ENCODE peak calls at places on chromosomes 7 and 10, in ten cellular contexts. D, A, T, V, S, M, I, Z, K and B are unnamed samples.

GRCh38 chr7:70152313-70152712 is 554.0 kb downstream of the AUTS2 start:
- DNase-seq in S (no peak), K (no peak), A (no peak), T (no peak), M (no peak), I (no peak), Z (no peak), D (no peak), V (no peak), B (no peak)

GRCh38 chr10:69994262-69994661 is 58.4 kb upstream of the MACROH2A2 start:
- DNase-seq in K (no peak), I (peak), D (peak), V (peak), T (peak), M (no peak), A (no peak), Z (peak), S (peak), B (no peak)

GRCh38 chr7:36871863-36872262 is 147.6 kb upstream of the AOAH start:
- DNase-seq in T (peak), V (no peak), M (no peak), A (no peak), Z (no peak), D (peak), S (no peak), I (peak), K (no peak), B (no peak)

GRCh38 chr7:37480642-37481041 is 32.0 kb upstream of the ELMO1 start:
- DNase-seq in T (no peak), M (no peak), V (peak), S (peak), D (no peak), K (no peak), A (no peak), Z (no peak), I (no peak), B (no peak)

GRCh38 chr10:2938869-2939268 is 128.5 kb upstream of the PFKP start:
- DNase-seq in S (no peak), K (no peak), M (no peak), A (no peak), I (peak), T (no peak), Z (no peak), V (peak), D (no peak), B (no peak)

GRCh38 chr10:56012146-56012545 is 348.9 kb downstream of the ZWINT start:
- DNase-seq in I (no peak), V (no peak), Z (no peak), T (no peak), K (no peak), S (peak), A (no peak), M (no peak), D (no peak), B (no peak)

GRCh38 chr7:82810558-82811259 is 352.0 kb downstream of the PCLO start:
- DNase-seq in D (peak), V (peak), T (peak), A (peak), I (peak), M (no peak), K (no peak), Z (no peak), S (peak), B (no peak)

GRCh38 chr7:47757946-47758371 is 176.0 kb upstream of the TNS3 start:
- DNase-seq in S (peak), K (no peak), T (no peak), V (peak), D (no peak), I (peak), A (peak), M (peak), Z (peak), B (no peak)

GRCh38 chr7:78149787-78150186 is 351.2 kb downstream of the PHTF2 start:
- DNase-seq in D (no peak), Z (no peak), I (peak), K (no peak), V (peak), A (peak), M (no peak), S (peak), T (no peak), B (no peak)

GRCh38 chr7:39433550-39433949 is 132.7 kb upstream of the YAE1 start:
- DNase-seq in T (no peak), S (no peak), K (no peak), V (no peak), A (no peak), D (no peak), Z (no peak), I (no peak), M (no peak), B (no peak)

GRCh38 chr10:46228076-46229071 is 58.4 kb upstream of the ANTXRL start:
- DNase-seq in M (peak), V (peak), Z (peak), K (peak), D (peak), I (peak), T (peak), A (peak), S (peak), B (peak)

GRCh38 chr10:88270871-88271713 is 312.0 kb downstream of the RNLS start:
- DNase-seq in K (no peak), M (no peak), V (peak), D (peak), T (peak), A (no peak), I (peak), Z (no peak), S (peak), B (peak)

GRCh38 chr10:24711465-24711864 is 12.2 kb downstream of the ARHGAP21 start:
- DNase-seq in T (no peak), I (no peak), K (no peak), D (no peak), A (no peak), Z (no peak), S (no peak), M (no peak), V (no peak), B (no peak)

GRCh38 chr10:14556285-14556956 is 218.3 kb downstream of the FAM107B start:
- DNase-seq in V (no peak), T (peak), M (no peak), S (peak), K (no peak), I (no peak), A (no peak), D (peak), Z (peak), B (no peak)

GRCh38 chr10:117362313-117362712 is 12.9 kb downstream of the PDZD8 start:
- DNase-seq in D (no peak), S (no peak), I (no peak), A (no peak), V (peak), Z (no peak), M (no peak), T (no peak), K (no peak), B (no peak)

DNA sequence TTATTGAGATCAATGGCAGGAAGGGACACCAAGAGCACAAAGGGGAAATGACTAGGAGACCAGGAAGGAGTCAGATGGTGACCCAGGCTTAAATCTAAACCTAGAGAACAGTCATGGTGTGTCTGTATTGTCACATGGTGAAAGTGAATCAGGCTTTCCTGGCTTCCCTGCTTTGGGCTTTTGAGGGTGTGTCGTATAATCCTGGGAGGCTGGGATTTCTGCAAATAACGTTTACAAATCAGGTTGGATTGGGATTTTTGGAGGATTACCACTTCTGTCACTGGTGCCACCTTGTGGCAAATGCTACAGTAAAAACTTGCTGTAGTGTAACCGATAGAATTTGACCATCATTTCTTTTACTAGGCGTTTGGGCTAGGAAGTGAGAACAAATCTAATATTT is 502.6 kb downstream of the NRG3 start:
- DNase-seq in I (peak), T (no peak), D (no peak), M (no peak), A (no peak), V (peak), K (no peak), S (peak), Z (no peak), B (no peak)
- TF ChIP-seq CTCF in I (peak), T (peak), D (no peak), M (no peak), A (no peak), V (peak), K (peak), S (no peak), Z (peak), B (no peak)

GRCh38 chr7:997404-998395 is 14.7 kb downstream of the CYP2W1 start:
- DNase-seq in S (no peak), D (no peak), I (no peak), T (no peak), Z (peak), V (no peak), M (no peak), K (no peak), A (no peak), B (no peak)
- TF ChIP-seq CTCF in S (no peak), D (peak), I (no peak), T (no peak), Z (no peak), V (no peak), M (no peak), K (peak), A (no peak), B (no peak)

DNA sequence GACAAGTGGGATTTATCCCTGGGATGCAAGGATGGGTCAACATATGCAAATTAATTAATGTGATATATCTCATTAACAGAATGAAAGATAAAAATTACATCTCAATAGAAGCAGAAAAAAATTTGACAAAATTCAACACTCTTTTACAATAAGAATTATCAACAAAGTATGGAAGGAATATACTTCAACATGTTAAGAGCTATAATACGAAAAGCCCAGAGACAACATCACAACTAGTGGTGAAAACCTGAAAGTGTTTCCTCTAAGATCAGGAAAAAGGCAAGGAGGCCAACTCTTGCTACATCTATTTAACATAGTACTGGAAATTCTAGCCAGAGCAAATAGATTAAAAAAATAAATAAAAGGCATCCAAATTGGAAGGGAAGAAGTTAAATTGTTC is 970.0 kb upstream of the POT1 start:
- DNase-seq in V (no peak), I (no peak), D (no peak), A (no peak), T (no peak), Z (no peak), S (no peak), M (no peak), K (no peak), B (no peak)
- TF ChIP-seq CTCF in V (no peak), I (no peak), D (no peak), A (no peak), T (no peak), Z (no peak), S (no peak), M (no peak), K (peak), B (no peak)

DNA sequence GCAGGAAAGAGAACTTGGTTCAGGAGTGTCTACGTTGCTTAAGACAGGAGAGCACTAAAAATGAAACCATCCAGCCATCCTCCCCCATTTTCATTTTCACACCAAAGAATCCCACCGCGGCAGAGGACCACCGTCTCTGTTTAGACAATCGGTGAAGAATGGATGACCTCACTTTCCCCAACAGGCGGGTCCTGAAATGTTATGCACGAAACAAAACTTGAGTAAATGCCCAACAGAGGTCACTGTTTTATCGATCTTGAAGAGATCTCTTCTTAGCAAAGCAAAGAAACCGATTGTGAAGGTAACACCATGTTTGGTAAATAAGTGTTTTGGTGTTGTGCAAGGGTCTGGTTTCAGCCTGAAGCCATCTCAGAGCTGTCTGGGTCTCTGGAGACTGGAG is 1.4 kb upstream of the IL6 start:
- DNase-seq in M (no peak), Z (no peak), D (no peak), A (no peak), T (peak), V (peak), I (peak), K (no peak), S (no peak), B (no peak)
- TF ChIP-seq CTCF in M (no peak), Z (no peak), D (no peak), A (no peak), T (peak), V (no peak), I (peak), K (no peak), S (no peak), B (no peak)

DNA sequence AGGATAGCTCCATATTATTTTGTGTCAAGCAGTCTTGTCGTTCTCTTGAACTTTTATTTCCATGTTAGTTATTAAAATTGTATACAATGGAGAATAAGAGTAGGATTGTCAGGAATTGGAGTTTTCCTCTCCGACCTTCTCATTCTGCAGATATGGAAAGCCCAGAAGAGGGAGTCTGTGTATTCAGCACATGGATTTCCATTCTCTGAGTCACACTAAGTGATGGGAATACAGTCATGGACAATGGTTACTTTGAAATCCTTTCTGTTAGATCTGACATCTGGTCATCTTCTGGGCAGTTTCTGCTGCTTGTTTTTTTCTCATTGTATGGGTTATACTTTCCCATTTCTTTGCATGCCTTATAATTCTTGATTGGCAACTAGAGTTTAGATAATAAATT is 5.0 kb upstream of the TASOR2 start:
- DNase-seq in D (no peak), A (no peak), V (peak), Z (no peak), I (peak), S (peak), K (no peak), T (no peak), M (no peak), B (no peak)
- TF ChIP-seq CTCF in D (no peak), A (peak), V (peak), Z (no peak), I (peak), S (no peak), K (no peak), T (no peak), M (no peak), B (no peak)

GRCh38 chr7:44085549-44085948 is 3.2 kb upstream of the POLM start:
- DNase-seq in I (no peak), T (no peak), M (no peak), K (no peak), S (no peak), V (no peak), A (no peak), Z (no peak), D (no peak), B (no peak)
- TF ChIP-seq CTCF in I (peak), T (peak), M (no peak), K (no peak), S (no peak), V (peak), A (peak), Z (no peak), D (no peak), B (no peak)